ENCODE peak calls at places on chromosomes 16 and 17, in seven cellular contexts. N is mesendoderm, X is H9, R is mesenchymal stem cell, T is neuronal stem cell, H is H1, W is trophoblast cell. S is an unnamed sample.

GRCh38 chr16:84810518-84811273 is 9.1 kb upstream of the CRISPLD2 start:
- DNase-seq in T (no peak), H (no peak), W (no peak), X (no peak), R (peak), N (no peak), S (peak)

GRCh38 chr17:48594412-48595106 is 980 bp upstream of the HOXB5 start:
- DNase-seq in H (no peak), W (no peak), T (no peak), N (no peak), X (no peak), R (peak), S (peak)

GRCh38 chr16:64991011-64991410 is 130.9 kb downstream of the CDH11 start:
- DNase-seq in X (no peak), T (no peak), W (no peak), H (no peak), N (no peak), R (no peak), S (no peak)

GRCh38 chr17:48613862-48614694 is 1.0 kb downstream of the HOXB8 start:
- DNase-seq in T (no peak), N (peak), X (peak), H (no peak), R (peak), W (no peak), S (peak)

GRCh38 chr17:43966276-43966675 is 12.5 kb upstream of the PYY start:
- DNase-seq in T (no peak), R (no peak), N (no peak), H (no peak), W (peak), X (no peak), S (no peak)

GRCh38 chr16:48128769-48129168 is 27.0 kb downstream of the ABCC12 start:
- DNase-seq in H (no peak), T (no peak), R (no peak), X (no peak), W (no peak), N (no peak), S (no peak)

GRCh38 chr16:68324780-68325357 is 14.1 kb downstream of the PRMT7 start:
- DNase-seq in N (no peak), X (no peak), T (no peak), R (no peak), W (no peak), H (no peak), S (no peak)

GRCh38 chr17:29243792-29244191 is 2.9 kb upstream of the CRYBA1 start:
- DNase-seq in X (peak), W (no peak), H (no peak), T (no peak), R (peak), N (peak), S (peak)

GRCh38 chr17:45705123-45706009 is 78.8 kb upstream of the CRHR1 start:
- DNase-seq in N (peak), T (no peak), X (no peak), R (no peak), H (no peak), W (peak), S (peak)

GRCh38 chr17:37133131-37133530 is 184.4 kb downstream of the AATF start:
- DNase-seq in H (no peak), R (peak), N (no peak), T (no peak), W (no peak), X (no peak), S (no peak)

GRCh38 chr17:75832652-75833400 is 11.4 kb downstream of the UNC13D start:
- DNase-seq in H (peak), T (no peak), R (no peak), N (peak), W (no peak), X (peak), S (no peak)

GRCh38 chr17:69909389-69909788 is 165.6 kb upstream of the KCNJ16 start:
- DNase-seq in X (no peak), R (no peak), W (no peak), H (no peak), N (no peak), T (no peak), S (no peak)

GRCh38 chr17:61574542-61575351 is 16.3 kb downstream of the NACA2 start:
- DNase-seq in N (peak), H (no peak), T (peak), R (peak), X (peak), W (no peak), S (peak)

GRCh38 chr17:39638317-39638716 is 1.4 kb downstream of the STARD3 start:
- DNase-seq in N (no peak), H (no peak), T (no peak), R (no peak), W (no peak), X (no peak), S (no peak)

GRCh38 chr17:5234645-5235576 is at the start of gene SCIMP:
- DNase-seq in H (no peak), R (no peak), T (no peak), X (no peak), N (no peak), W (no peak), S (no peak)

GRCh38 chr16:87407511-87408112 is 15.5 kb downstream of the MAP1LC3B start:
- DNase-seq in R (no peak), W (no peak), T (no peak), H (no peak), N (no peak), X (no peak), S (no peak)

GRCh38 chr17:75872434-75873351 is 5.7 kb downstream of the TRIM47 start:
- DNase-seq in X (peak), H (no peak), W (no peak), N (peak), R (peak), T (no peak), S (peak)

GRCh38 chr16:89246903-89247733 is 29.6 kb downstream of the ZNF778 start:
- DNase-seq in X (peak), W (peak), T (peak), H (peak), R (peak), N (peak), S (peak)

GRCh38 chr17:77666881-77667395 is 291.6 kb upstream of the TNRC6C start:
- DNase-seq in H (no peak), N (no peak), T (no peak), W (no peak), R (no peak), X (no peak), S (no peak)

GRCh38 chr17:45143101-45143670 is 5.1 kb upstream of the HEXIM1 start:
- DNase-seq in R (no peak), X (peak), H (no peak), W (no peak), T (no peak), N (peak), S (no peak)

GRCh38 chr17:8006836-8007680 is 4.6 kb downstream of the GUCY2D start:
- DNase-seq in T (no peak), H (no peak), R (no peak), X (peak), W (no peak), N (no peak), S (no peak)

GRCh38 chr17:7132511-7133094 is 18.0 kb upstream of the ASGR2 start:
- DNase-seq in T (peak), H (peak), W (peak), X (peak), R (peak), N (peak), S (no peak)

GRCh38 chr16:8555400-8555799 is 34.9 kb downstream of the TMEM114 start:
- DNase-seq in W (no peak), T (no peak), R (no peak), X (no peak), H (no peak), N (no peak), S (no peak)

GRCh38 chr16:3822366-3823045 is 58.0 kb downstream of the CREBBP start:
- DNase-seq in N (no peak), H (no peak), X (no peak), T (no peak), W (no peak), R (no peak), S (peak)

GRCh38 chr17:79679631-79680340 is 51.0 kb upstream of the ENPP7 start:
- DNase-seq in R (no peak), N (no peak), W (no peak), T (no peak), H (no peak), X (no peak), S (no peak)

GRCh38 chr17:79340771-79341528 is 266.3 kb downstream of the ENGASE start:
- DNase-seq in H (no peak), R (no peak), N (no peak), W (no peak), X (no peak), T (no peak), S (no peak)

GRCh38 chr16:31428638-31429247 is 583 bp upstream of the COX6A2 start:
- DNase-seq in W (no peak), H (no peak), X (no peak), N (no peak), T (no peak), R (no peak), S (no peak)

GRCh38 chr17:7323731-7324437 is 5.3 kb downstream of the NEURL4 start:
- DNase-seq in T (no peak), R (peak), W (peak), X (peak), H (peak), N (peak), S (peak)

GRCh38 chr17:78444392-78444791 is 65.9 kb downstream of the PGS1 start:
- DNase-seq in H (no peak), X (no peak), N (no peak), R (no peak), T (no peak), W (no peak), S (no peak)

GRCh38 chr17:47423406-47424295 is 99.9 kb downstream of the EFCAB13 start:
- DNase-seq in T (no peak), R (peak), N (peak), W (peak), X (peak), H (peak), S (no peak)

GRCh38 chr16:66670691-66671090 is 25.9 kb downstream of the CMTM4 start:
- DNase-seq in H (no peak), N (no peak), W (no peak), T (no peak), X (no peak), R (no peak), S (no peak)

GRCh38 chr17:7021993-7022778 is 664 bp upstream of the BCL6B start:
- DNase-seq in H (peak), T (no peak), N (peak), W (peak), X (peak), R (peak), S (peak)

GRCh38 chr17:76547183-76547641 is 7.4 kb downstream of the PRCD start:
- DNase-seq in W (peak), R (peak), H (no peak), N (peak), X (peak), T (peak), S (peak)

GRCh38 chr17:69800870-69801269 is 274.2 kb upstream of the KCNJ16 start:
- DNase-seq in W (no peak), X (no peak), T (no peak), R (no peak), H (no peak), N (no peak), S (no peak)

DNA sequence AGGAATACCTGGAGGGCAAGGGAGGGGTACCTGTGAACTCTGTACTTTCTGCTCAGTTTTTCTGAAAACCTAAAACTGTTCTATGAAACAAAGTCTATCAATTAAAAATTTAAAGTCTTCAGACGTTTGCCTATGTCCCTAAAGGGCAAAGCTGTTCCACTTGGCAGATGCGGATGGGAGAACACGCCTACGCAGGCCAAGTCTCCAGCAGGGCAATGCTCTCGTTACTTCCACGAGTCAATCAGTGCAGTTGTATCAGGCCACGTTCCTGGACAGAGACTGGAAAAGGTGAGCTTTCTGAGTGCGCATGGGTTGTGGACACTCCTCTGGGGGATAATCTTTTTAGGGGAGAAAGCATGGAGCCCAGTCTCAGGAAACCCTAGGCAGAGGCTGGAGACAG is 86.6 kb downstream of the NXN start:
- DNase-seq in X (no peak), N (no peak), T (no peak), W (no peak), H (no peak), R (no peak), S (no peak)
- H4K8ac ChIP-seq in X (no peak), N (no peak), T (no peak), W (no peak), H (no peak), R (no peak), S (no peak)

GRCh38 chr16:77353587-77354263 is 81.1 kb downstream of the ADAMTS18 start:
- DNase-seq in R (peak), H (no peak), W (no peak), N (no peak), T (no peak), X (no peak), S (no peak)
- H4K8ac ChIP-seq in R (no peak), H (no peak), W (no peak), N (no peak), T (no peak), X (no peak), S (no peak)

GRCh38 chr17:42101513-42102292 is 3.4 kb upstream of the ZNF385C start:
- DNase-seq in R (peak), T (peak), W (peak), H (peak), X (peak), N (peak), S (peak)
- H4K8ac ChIP-seq in R (peak), T (no peak), W (no peak), H (peak), X (no peak), N (no peak), S (peak)

DNA sequence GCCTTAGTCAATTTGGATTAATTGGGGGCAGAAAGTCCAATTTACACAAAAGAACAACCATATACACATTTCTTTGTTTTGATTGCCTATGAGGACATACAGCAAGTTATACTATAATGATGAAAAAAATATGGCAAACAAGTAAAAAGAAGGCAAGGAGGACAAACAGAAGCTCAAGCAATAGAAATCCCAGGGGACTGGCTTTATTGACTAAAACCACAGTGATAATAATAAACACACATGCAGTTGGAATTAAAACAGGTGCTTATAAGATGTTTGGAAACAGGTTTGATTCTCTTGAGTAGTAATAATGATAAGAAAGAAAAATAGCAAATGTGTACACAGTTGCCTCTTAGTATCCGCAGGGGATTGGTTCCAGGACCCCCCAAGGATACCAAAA is 176.4 kb downstream of the SHISA9 start:
- DNase-seq in R (no peak), T (no peak), H (no peak), N (no peak), W (no peak), X (no peak), S (no peak)
- H4K8ac ChIP-seq in R (no peak), T (no peak), H (no peak), N (no peak), W (no peak), X (no peak), S (no peak)

DNA sequence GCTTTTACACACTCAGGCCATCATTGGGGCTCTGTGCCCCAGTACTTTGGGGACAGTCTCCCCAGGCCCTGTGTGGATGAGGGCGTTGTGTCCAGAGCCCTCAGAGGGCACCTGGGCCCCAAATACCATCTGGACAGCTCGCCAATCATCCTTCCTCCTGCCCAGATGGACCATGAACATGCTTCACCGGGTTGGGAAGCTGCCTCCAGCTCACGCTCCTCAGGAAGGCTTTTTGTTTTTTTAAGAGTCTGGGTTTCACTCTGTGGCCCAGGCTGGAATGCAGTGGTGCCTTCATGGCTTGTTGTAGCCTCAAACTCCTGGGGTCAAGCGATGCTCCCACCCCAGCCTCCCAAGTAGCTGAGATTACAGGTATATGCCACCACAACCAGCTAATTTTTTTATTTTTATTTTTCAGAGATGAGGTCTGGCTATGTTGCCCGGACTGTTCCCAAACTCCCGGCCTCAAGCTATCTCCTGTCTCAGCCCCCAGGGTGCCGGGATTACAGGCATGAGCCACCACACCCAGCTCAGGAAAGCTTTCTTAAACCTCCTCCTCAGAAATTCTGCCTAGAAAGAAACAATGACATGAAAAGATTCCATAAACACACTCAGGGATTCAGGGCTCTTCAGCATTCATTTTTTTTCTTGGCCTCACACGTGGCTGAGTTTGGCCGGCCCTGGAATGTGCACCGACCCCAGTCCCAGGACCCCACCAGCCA is 27.4 kb upstream of the ZNF423 start:
- DNase-seq in H (no peak), T (no peak), R (no peak), W (no peak), N (peak), X (no peak), S (no peak)
- H4K8ac ChIP-seq in H (peak), T (no peak), R (no peak), W (no peak), N (no peak), X (no peak), S (no peak)

GRCh38 chr17:3989156-3989886 is 25.1 kb upstream of the ATP2A3 start:
- DNase-seq in N (no peak), W (no peak), T (no peak), R (no peak), H (no peak), X (peak), S (no peak)
- H4K8ac ChIP-seq in N (no peak), W (peak), T (no peak), R (peak), H (no peak), X (no peak), S (no peak)

DNA sequence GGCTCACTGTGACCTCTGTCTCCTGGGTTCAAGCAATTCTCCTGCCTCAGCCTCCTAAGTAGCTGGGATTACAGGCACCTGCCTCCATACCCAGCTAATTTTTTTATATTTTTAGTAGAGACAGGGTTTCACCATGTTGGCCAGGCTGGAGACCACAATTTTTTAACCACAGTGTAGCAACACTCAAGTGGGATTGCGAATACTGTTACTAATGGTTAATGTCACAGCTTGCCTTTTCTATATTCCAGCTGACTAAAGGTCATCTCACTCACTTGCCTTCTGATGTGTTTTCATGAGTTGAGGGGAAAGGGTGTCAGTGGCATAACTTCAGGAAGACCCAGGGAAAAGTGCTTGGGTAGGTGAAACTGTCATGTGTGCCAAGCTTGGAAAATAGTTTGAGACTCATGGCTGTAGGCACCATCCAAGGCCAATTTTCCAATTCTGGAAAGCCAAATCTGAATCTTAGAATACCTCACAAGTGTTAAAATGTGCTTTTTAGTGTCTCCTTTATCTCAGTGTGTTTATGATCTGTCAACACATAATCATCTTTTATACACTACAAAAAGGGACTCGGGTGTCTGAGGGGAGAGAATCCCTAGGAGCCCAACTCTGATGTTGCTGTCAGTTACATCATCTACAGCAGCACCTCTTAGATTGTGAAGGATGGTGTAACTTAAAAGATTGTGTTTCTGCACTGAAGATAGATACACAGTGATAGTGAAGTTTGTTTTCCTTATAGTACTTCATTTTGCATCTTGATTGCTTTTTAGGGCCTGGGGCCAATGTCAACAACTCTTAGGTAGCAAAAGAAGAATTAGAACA is 27.1 kb downstream of the OGFOD1 start:
- DNase-seq in T (no peak), X (no peak), H (no peak), R (peak), W (no peak), N (no peak), S (peak)
- H4K8ac ChIP-seq in T (no peak), X (no peak), H (no peak), R (no peak), W (no peak), N (no peak), S (no peak)

GRCh38 chr16:80606221-80606766 is 65.5 kb downstream of the DYNLRB2 start:
- DNase-seq in R (no peak), X (no peak), T (no peak), W (no peak), H (no peak), N (no peak), S (no peak)

GRCh38 chr16:80604600-80605355 is 64.0 kb downstream of the DYNLRB2 start:
- DNase-seq in N (no peak), W (no peak), X (no peak), R (no peak), H (no peak), T (no peak), S (no peak)

GRCh38 chr16:80601182-80601581 is 60.4 kb downstream of the DYNLRB2 start:
- DNase-seq in X (no peak), H (no peak), T (no peak), W (no peak), N (no peak), R (no peak), S (no peak)

GRCh38 chr16:80599466-80599865 is 58.7 kb downstream of the DYNLRB2 start:
- DNase-seq in R (no peak), X (no peak), N (no peak), H (no peak), T (no peak), W (peak), S (peak)

DNA sequence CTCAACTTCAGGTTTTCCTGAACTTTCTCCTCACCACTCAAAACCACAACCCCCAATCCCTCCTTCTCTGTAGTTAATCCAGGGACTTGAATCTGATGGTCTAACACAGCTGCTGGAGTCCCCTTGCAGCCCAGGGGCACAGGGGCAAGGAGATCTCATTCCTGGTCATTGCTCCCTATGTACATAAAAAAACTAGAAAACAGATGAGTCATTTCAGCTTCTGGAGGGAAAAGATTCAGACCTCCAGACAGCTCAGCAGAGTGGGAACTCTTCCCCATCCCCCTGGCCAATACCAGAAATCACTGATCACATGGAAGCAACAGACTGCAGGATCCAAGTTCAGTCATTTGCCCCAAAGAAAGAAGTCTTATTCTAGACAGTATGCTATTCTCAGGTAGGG is 62.1 kb downstream of the DYNLRB2 start:
- DNase-seq in N (no peak), W (no peak), H (no peak), X (no peak), T (no peak), R (no peak), S (peak)
- H4K8ac ChIP-seq in N (no peak), W (no peak), H (no peak), X (no peak), T (no peak), R (no peak), S (no peak)

GRCh38 chr16:23773339-23773738 is 18.5 kb downstream of the CHP2 start:
- DNase-seq in W (no peak), T (no peak), R (no peak), N (no peak), X (no peak), H (no peak), S (no peak)
- H4K8ac ChIP-seq in W (no peak), T (no peak), R (no peak), N (no peak), X (no peak), H (no peak), S (no peak)